ENCODE peak calls at places on chromosomes 2 and 18, in five cellular contexts. K is uterus, M is A549, W is body of pancreas, L is heart left ventricle. S is an unnamed sample.

GRCh38 chr2:150806336-150806735 is 318.9 kb upstream of the RND3 start:
- DNase-seq in K (no peak), W (no peak), L (no peak), M (no peak), S (no peak)

GRCh38 chr2:85577386-85578242 is at the start of gene VAMP8:
- DNase-seq in M (peak), W (peak), K (no peak), L (peak), S (peak)

GRCh38 chr2:175063741-175064140 is 58.6 kb upstream of the CHN1 start:
- DNase-seq in L (no peak), W (no peak), M (no peak), K (no peak), S (no peak)

GRCh38 chr2:23706613-23707078 is 220.3 kb downstream of the ATAD2B start:
- DNase-seq in K (no peak), M (no peak), L (no peak), W (no peak), S (no peak)

GRCh38 chr2:42722328-42723190 is 41.4 kb downstream of the OXER1 start:
- DNase-seq in W (peak), K (peak), L (no peak), M (peak), S (peak)

GRCh38 chr2:220981926-220982325 is 590.2 kb downstream of the EPHA4 start:
- DNase-seq in K (no peak), M (no peak), W (no peak), L (no peak), S (no peak)

GRCh38 chr2:221822416-221822815 is 250.3 kb upstream of the EPHA4 start:
- DNase-seq in M (no peak), W (no peak), L (no peak), K (no peak), S (no peak)

GRCh38 chr2:231467613-231468525 is 3.6 kb upstream of the NCL start:
- DNase-seq in L (no peak), W (no peak), K (no peak), M (no peak), S (no peak)

GRCh38 chr2:109455731-109456691 is 157.8 kb downstream of the SEPTIN10 start:
- DNase-seq in K (no peak), W (no peak), L (no peak), M (no peak), S (no peak)

GRCh38 chr2:159044804-159045286 is 76.4 kb downstream of the TANC1 start:
- DNase-seq in M (no peak), W (peak), L (no peak), K (no peak), S (no peak)
- TF ChIP-seq POLR2A in M (no peak), W (no peak), L (no peak), K (no peak), S (no peak)

DNA sequence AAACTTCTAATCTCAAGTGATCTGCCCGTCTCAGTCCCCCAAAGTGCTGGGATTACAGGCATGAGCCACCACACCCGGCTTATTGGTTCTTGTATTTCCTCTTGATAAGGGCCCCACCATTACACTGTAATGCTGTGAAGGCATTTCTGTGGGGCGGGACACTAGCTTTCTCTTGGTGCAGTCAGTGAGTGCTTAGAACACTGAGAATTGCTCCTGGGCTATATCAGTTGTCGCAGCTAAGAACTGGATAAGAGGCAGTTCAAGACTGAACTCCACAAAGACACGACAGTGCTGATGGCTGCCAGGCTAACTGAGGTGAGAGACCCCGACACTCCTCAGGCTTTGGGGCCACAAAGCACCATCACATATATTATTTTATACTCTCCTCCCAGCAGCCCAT is 2.1 kb downstream of the KHK start:
- DNase-seq in L (no peak), W (no peak), K (no peak), M (no peak), S (peak)
- TF ChIP-seq POLR2A in L (no peak), W (no peak), K (no peak), M (no peak), S (no peak)

GRCh38 chr18:24014986-24015896 is 687 bp downstream of the TTC39C start:
- DNase-seq in L (peak), W (peak), M (peak), K (peak), S (peak)
- TF ChIP-seq POLR2A in L (no peak), W (peak), M (no peak), K (no peak), S (no peak)

DNA sequence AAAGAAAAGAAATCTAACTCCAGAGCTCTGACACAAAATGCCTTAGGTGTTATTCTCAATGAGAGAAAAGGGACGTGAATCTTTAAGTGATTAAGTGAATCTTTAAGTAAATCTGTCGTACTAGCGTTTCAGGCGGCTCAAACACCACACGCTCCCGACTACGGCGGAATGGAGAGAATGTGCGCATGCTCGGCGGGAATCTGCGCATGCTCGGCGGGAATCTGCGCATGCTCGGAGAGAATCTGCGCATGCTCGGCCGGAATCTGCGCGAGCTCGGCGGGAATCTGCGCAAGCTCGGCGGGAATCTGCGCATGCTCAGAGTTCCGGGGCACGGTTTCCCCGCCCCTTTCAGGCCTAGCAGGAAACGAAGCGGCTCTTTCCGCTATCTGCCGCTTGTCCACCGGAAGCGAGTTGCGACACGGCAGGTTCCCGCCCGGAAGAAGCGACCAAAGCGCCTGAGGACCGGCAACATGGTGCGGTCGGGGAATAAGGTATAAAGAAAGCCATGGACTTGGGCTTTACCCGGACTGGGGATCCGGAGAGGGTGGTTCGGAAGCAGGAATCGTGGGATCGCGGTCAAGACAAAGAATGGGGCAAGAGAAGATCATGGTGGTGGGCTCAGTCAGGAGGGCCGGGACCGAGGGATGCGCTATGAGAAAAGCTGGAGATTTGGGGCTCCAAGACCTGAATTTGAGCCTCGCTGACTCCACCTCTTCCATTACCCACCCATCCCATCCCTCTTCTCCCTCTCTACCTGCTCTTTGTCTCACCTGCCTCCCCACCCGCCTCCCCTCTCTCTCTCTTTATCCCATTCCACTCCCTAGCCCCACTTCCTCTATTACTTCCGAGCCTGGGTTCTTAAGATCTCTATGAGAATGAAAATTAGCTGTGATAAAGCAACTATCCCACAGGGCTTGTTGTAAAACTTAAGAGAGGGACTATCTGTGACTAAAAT is at the start of gene XRCC5:
- DNase-seq in L (peak), K (peak), W (peak), M (peak), S (peak)
- TF ChIP-seq POLR2A in L (peak), K (no peak), W (peak), M (peak), S (peak)

S was measured in erythroblast.